ENCODE peak calls at places on chromosomes 13 and 19, in nine cellular contexts. E, U, B, J, I, O, Y, Q and N are unnamed samples. For H3K4me1, the result is how much of the 10 kb centered on the place peaks cover.

GRCh38 chr13:41059466-41059865 is 1.8 kb upstream of the WBP4 start:
- DNase-seq in E (no peak), U (no peak), B (no peak), J (no peak), I (no peak), O (no peak), Y (no peak), Q (peak), N (no peak)

GRCh38 chr13:19148561-19148960 is 33.1 kb downstream of the TUBA3C start:
- DNase-seq in E (no peak), U (no peak), B (no peak), J (no peak), I (no peak), O (no peak), Y (no peak), Q (no peak), N (no peak)

GRCh38 chr13:38685974-38686571 is 804 bp upstream of the FREM2 start:
- DNase-seq in E (no peak), U (peak), B (no peak), J (no peak), I (no peak), O (no peak), Y (no peak), Q (no peak), N (peak)

GRCh38 chr13:23842406-23842805 is 46.8 kb downstream of the MIPEP start:
- DNase-seq in E (no peak), U (no peak), B (no peak), J (no peak), I (no peak), O (no peak), Y (no peak), Q (no peak), N (peak)

GRCh38 chr19:43692882-43693281 is 22.9 kb upstream of the PLAUR start:
- DNase-seq in E (no peak), U (no peak), B (no peak), J (no peak), I (no peak), O (no peak), Y (no peak), Q (no peak), N (no peak)

GRCh38 chr13:76825415-76825814 is 60.8 kb downstream of the KCTD12 start:
- DNase-seq in E (no peak), U (no peak), B (no peak), J (no peak), I (no peak), O (no peak), Y (no peak), Q (no peak), N (no peak)

GRCh38 chr19:4260605-4261191 is 13.8 kb downstream of the YJU2 start:
- DNase-seq in E (no peak), U (no peak), B (no peak), J (no peak), I (no peak), O (no peak), Y (no peak), Q (no peak), N (no peak)

GRCh38 chr13:46996316-46996715 is 99.5 kb upstream of the HTR2A start:
- DNase-seq in E (no peak), U (no peak), B (no peak), J (no peak), I (no peak), O (no peak), Y (no peak), Q (no peak), N (no peak)

GRCh38 chr19:720691-721160 is 12.0 kb downstream of the PALM start:
- DNase-seq in E (no peak), U (no peak), B (no peak), J (no peak), I (no peak), O (peak), Y (no peak), Q (no peak), N (peak)

GRCh38 chr19:58409010-58409790 is 751 bp downstream of the ZNF584 start:
- DNase-seq in E (no peak), U (peak), B (no peak), J (no peak), I (no peak), O (peak), Y (no peak), Q (peak), N (no peak)

GRCh38 chr13:30715837-30716236 is 19.5 kb upstream of the ALOX5AP start:
- DNase-seq in E (no peak), U (no peak), B (no peak), J (no peak), I (no peak), O (no peak), Y (no peak), Q (no peak), N (no peak)

GRCh38 chr19:47541507-47541906 is 26.6 kb upstream of the NAPA start:
- DNase-seq in E (no peak), U (no peak), B (no peak), J (no peak), I (no peak), O (no peak), Y (no peak), Q (no peak), N (no peak)

GRCh38 chr19:38849746-38850230 is at the start of gene HNRNPL:
- DNase-seq in E (no peak), U (no peak), B (no peak), J (peak), I (no peak), O (peak), Y (peak), Q (no peak), N (peak)

GRCh38 chr13:42040730-42041016 is 7.8 kb upstream of the DGKH start:
- DNase-seq in E (no peak), U (no peak), B (no peak), J (no peak), I (no peak), O (no peak), Y (no peak), Q (no peak), N (no peak)

GRCh38 chr13:101875717-101876393 is 423.4 kb downstream of the ITGBL1 start:
- DNase-seq in E (peak), U (no peak), B (no peak), J (no peak), I (no peak), O (no peak), Y (no peak), Q (no peak), N (no peak)

GRCh38 chr19:44258835-44259413 is 762 bp upstream of the ZNF233 start:
- DNase-seq in E (no peak), U (no peak), B (no peak), J (no peak), I (no peak), O (no peak), Y (no peak), Q (no peak), N (no peak)

GRCh38 chr19:2700660-2701360 is 1.7 kb downstream of the GNG7 start:
- DNase-seq in E (no peak), U (no peak), B (no peak), J (no peak), I (no peak), O (no peak), Y (peak), Q (no peak), N (no peak)

GRCh38 chr19:57512845-57513244 is 13.1 kb downstream of the ZNF773 start:
- DNase-seq in E (no peak), U (no peak), B (no peak), J (no peak), I (no peak), O (no peak), Y (no peak), Q (no peak), N (no peak)

GRCh38 chr13:94416454-94417080 is 62.9 kb downstream of the DCT start:
- DNase-seq in E (no peak), U (peak), B (no peak), J (no peak), I (peak), O (peak), Y (no peak), Q (peak), N (no peak)

GRCh38 chr13:46388846-46389245 is 1.8 kb upstream of the RUBCNL start:
- DNase-seq in E (no peak), U (no peak), B (no peak), J (no peak), I (no peak), O (no peak), Y (no peak), Q (no peak), N (no peak)

GRCh38 chr13:97403893-97404683 is 29.9 kb upstream of the RAP2A start:
- DNase-seq in E (no peak), U (no peak), B (no peak), J (no peak), I (no peak), O (no peak), Y (no peak), Q (no peak), N (no peak)

GRCh38 chr19:570315-570714 is 2.1 kb upstream of the BSG start:
- DNase-seq in E (no peak), U (no peak), B (no peak), J (no peak), I (no peak), O (no peak), Y (no peak), Q (no peak), N (no peak)

GRCh38 chr13:52010890-52011689 is at the start of gene ATP7B:
- DNase-seq in E (no peak), U (peak), B (no peak), J (no peak), I (no peak), O (peak), Y (peak), Q (peak), N (peak)

GRCh38 chr13:113742000-113742441 is 17.0 kb upstream of the TMEM255B start:
- DNase-seq in E (no peak), U (peak), B (no peak), J (peak), I (peak), O (no peak), Y (peak), Q (no peak), N (no peak)

GRCh38 chr13:40388617-40389016 is 277.8 kb downstream of the FOXO1 start:
- DNase-seq in E (no peak), U (no peak), B (peak), J (peak), I (no peak), O (no peak), Y (peak), Q (no peak), N (peak)

GRCh38 chr13:79482271-79482970 is 1.5 kb downstream of the NDFIP2 start:
- DNase-seq in E (no peak), U (no peak), B (no peak), J (no peak), I (no peak), O (no peak), Y (no peak), Q (no peak), N (no peak)

GRCh38 chr13:102333320-102334181 is 68.3 kb downstream of the FGF14 start:
- DNase-seq in E (no peak), U (no peak), B (no peak), J (no peak), I (no peak), O (no peak), Y (no peak), Q (no peak), N (no peak)

GRCh38 chr13:21594715-21595545 is 9.0 kb downstream of the MICU2 start:
- DNase-seq in E (no peak), U (no peak), B (no peak), J (no peak), I (no peak), O (no peak), Y (no peak), Q (no peak), N (no peak)

GRCh38 chr19:10544242-10544752 is 593 bp downstream of the ATG4D start:
- DNase-seq in E (no peak), U (peak), B (no peak), J (peak), I (no peak), O (no peak), Y (no peak), Q (no peak), N (no peak)

GRCh38 chr19:1884291-1884718 is 991 bp downstream of the ABHD17A start:
- DNase-seq in E (no peak), U (peak), B (no peak), J (no peak), I (no peak), O (no peak), Y (no peak), Q (no peak), N (no peak)

GRCh38 chr19:41927810-41928192 is 448 bp downstream of the ERFL start:
- DNase-seq in E (no peak), U (peak), B (no peak), J (no peak), I (no peak), O (no peak), Y (peak), Q (no peak), N (peak)

GRCh38 chr13:110329798-110330461 is 22.8 kb downstream of the COL4A2 start:
- DNase-seq in E (no peak), U (no peak), B (no peak), J (no peak), I (no peak), O (no peak), Y (no peak), Q (no peak), N (no peak)

GRCh38 chr19:50333235-50333736 is 4.1 kb upstream of the KCNC3 start:
- DNase-seq in E (peak), U (peak), B (peak), J (peak), I (peak), O (peak), Y (peak), Q (peak), N (peak)

GRCh38 chr13:50589651-50590054 is 253.8 kb downstream of the DLEU7 start:
- DNase-seq in E (no peak), U (no peak), B (no peak), J (no peak), I (no peak), O (no peak), Y (no peak), Q (no peak), N (no peak)

GRCh38 chr13:39451301-39451700 is 151.7 kb downstream of the LHFPL6 start:
- DNase-seq in E (no peak), U (no peak), B (no peak), J (no peak), I (no peak), O (no peak), Y (no peak), Q (peak), N (no peak)

GRCh38 chr19:4594199-4594598 is 34.7 kb upstream of the SEMA6B start:
- DNase-seq in E (no peak), U (no peak), B (no peak), J (no peak), I (no peak), O (no peak), Y (no peak), Q (no peak), N (no peak)

GRCh38 chr13:99866781-99867180 is 104.8 kb downstream of the ZIC5 start:
- DNase-seq in E (no peak), U (no peak), B (no peak), J (no peak), I (no peak), O (no peak), Y (no peak), Q (no peak), N (no peak)

GRCh38 chr13:99867535-99868271 is 103.9 kb downstream of the ZIC5 start:
- DNase-seq in E (no peak), U (no peak), B (no peak), J (no peak), I (no peak), O (no peak), Y (no peak), Q (no peak), N (no peak)

GRCh38 chr13:99864627-99864990 is 107.0 kb downstream of the ZIC5 start:
- DNase-seq in E (no peak), U (no peak), B (no peak), J (no peak), I (no peak), O (no peak), Y (no peak), Q (no peak), N (no peak)

GRCh38 chr13:99863789-99864626 is 107.6 kb downstream of the ZIC5 start:
- DNase-seq in E (no peak), U (no peak), B (no peak), J (no peak), I (no peak), O (no peak), Y (no peak), Q (no peak), N (no peak)

DNA sequence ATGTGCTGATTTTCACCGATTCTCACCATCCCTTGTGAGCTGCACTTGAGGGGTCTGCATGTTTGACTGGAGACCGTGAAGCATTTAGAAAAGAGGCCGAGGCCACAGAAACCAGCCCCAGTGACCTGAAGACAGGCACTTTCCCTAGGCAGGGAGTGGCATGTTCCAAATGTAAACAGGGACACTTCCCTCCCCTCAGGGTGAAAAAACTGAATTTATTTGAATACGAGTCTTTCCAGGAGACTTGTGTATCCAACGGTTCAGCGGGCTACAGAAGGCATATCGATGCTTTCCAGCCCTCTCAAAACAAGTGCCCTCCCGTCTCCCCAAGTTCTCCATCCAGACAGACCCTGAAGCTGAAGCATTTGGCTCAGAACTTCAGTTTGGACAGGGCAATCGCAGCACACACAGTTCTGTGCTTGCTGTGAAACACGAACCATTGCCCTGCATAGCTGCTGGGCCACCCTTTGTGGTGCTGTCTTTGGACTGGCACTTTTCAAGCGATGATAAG is 106.1 kb downstream of the ZIC5 start:
- DNase-seq in E (no peak), U (no peak), B (no peak), J (no peak), I (no peak), O (no peak), Y (no peak), Q (no peak), N (no peak)
- H3K4me1 ChIP-seq in E (under half), U (under half), B (under half), J (under half), I (under half), O (under half), Y (under half), Q (under half), N (under half)

DNA sequence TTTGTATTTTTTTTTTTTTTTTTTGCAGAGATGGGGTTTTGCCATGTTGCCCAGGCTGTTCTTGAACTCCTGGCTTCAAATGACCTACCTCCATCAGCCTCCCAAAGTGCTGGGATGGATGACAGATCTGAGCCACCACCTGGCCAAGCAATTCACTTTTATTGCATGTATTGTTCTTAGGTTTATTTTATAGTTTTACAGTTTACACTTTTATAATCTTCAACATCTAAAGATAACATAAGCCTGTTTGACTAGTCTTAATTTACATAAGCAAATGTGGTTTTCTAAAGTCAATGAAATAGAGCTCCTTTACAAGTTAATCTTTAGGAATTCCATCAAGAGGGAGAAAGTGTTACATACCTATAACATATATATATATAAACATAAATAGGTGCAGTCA is 9.5 kb upstream of the MPV17L2 start:
- DNase-seq in E (no peak), U (no peak), B (no peak), J (peak), I (no peak), O (no peak), Y (no peak), Q (no peak), N (no peak)
- TF ChIP-seq POLR2AphosphoS5 in E (peak), U (no peak), B (no peak), J (no peak), I (no peak), O (no peak), Y (no peak), Q (no peak), N (no peak)

DNA sequence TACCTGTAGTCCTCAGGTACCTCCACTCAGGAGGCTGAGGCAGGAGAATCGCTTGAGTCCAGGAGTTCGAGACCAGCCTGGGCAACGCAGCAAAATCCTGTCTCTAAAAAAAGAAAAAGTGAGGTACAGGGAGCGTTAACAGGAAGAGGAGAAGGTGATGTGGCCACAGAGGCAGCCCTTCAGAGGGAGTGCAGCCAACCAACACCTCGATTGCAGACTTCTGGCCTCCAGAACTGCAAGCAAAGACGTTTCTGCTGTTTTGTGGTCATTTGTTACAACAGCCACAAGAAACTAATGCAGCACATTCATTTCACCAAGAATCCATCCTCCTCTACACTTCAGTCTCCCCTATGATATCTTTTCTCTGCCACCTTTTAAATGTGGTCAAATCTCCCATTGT is 145.2 kb downstream of the USP12 start:
- DNase-seq in E (no peak), U (no peak), B (no peak), J (no peak), I (no peak), O (no peak), Y (no peak), Q (no peak), N (no peak)
- TF ChIP-seq POLR2A in E (no peak), U (no peak), B (no peak), J (no peak), I (no peak), O (no peak), Y (no peak), Q (no peak), N (no peak)

DNA sequence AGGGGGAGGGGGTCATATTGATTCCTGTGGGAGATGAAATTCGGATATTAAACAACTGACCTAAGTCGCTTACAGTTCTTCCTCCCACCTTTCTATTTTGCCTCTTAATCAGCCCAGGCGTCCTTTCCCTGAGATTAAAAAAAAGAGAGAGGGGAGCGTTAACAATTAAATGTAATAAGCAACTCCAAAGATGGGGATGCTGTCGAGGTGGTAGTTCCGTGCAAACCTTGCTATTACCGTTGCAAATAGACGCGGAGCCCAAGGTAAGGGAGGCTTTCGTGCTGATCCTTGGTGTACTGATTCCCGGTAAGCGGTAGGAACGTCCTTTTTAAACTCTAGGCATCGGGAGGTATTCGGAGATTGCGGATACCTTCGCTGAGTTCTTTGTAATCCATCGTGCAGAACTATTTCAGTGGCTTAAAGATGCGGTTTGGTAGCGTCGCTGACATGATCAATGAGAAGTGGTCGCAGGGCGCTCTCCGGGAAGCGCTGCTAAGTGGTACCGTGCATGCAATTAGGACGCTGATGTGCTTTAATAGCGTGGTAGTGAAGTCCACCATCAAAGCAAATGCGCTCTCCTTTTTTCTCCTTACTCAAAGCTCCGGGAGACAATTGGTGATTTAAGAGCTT is 3.1 kb downstream of the SLITRK5 start:
- DNase-seq in E (no peak), U (no peak), B (no peak), J (no peak), I (no peak), O (peak), Y (no peak), Q (no peak), N (no peak)
- H3K4me1 ChIP-seq in E (under half), U (under half), B (under half), J (under half), I (under half), O (under half), Y (under half), Q (under half), N (under half)